ENCODE peak calls at places on chromosomes 11 and 22, in nine cellular contexts. One of them, this sample, is unnamed.
A peak's percentile ranks its signal among the peaks of the same experiment; 100 is the strongest.

GRCh38 chr11:111602865-111603632 is 800 bp downstream of the SIK2 start:
- DNase-seq in spleen: no peak
- DNase-seq in tibial artery: no peak
- DNase-seq in CD8-positive, alpha-beta T cell: no peak
- DNase-seq in suprapubic skin: peak; percentile 83
- DNase-seq in MG63: peak; percentile 4
- DNase-seq in pancreas: peak; percentile 42
- DNase-seq in HAP-1: peak; percentile 21
- DNase-seq in A673: peak; percentile 48
- DNase-seq in this sample: no peak

GRCh38 chr11:113730887-113731726 is 25.0 kb upstream of the TMPRSS5 start:
- DNase-seq in spleen: no peak
- DNase-seq in tibial artery: no peak
- DNase-seq in CD8-positive, alpha-beta T cell: no peak
- DNase-seq in suprapubic skin: no peak
- DNase-seq in MG63: peak; percentile 42
- DNase-seq in pancreas: no peak
- DNase-seq in HAP-1: peak; percentile 23
- DNase-seq in A673: peak; percentile 54
- DNase-seq in this sample: no peak

GRCh38 chr11:2743427-2744110 is 43.8 kb upstream of the KCNQ1OT1 start:
- DNase-seq in spleen: peak; percentile 69
- DNase-seq in tibial artery: no peak
- DNase-seq in CD8-positive, alpha-beta T cell: no peak
- DNase-seq in suprapubic skin: no peak
- DNase-seq in MG63: no peak
- DNase-seq in pancreas: no peak
- DNase-seq in HAP-1: no peak
- DNase-seq in A673: no peak
- DNase-seq in this sample: peak; percentile 7

GRCh38 chr22:22938672-22939536 is 51.3 kb downstream of the IGLL5 start:
- DNase-seq in spleen: no peak
- DNase-seq in tibial artery: no peak
- DNase-seq in CD8-positive, alpha-beta T cell: no peak
- DNase-seq in suprapubic skin: peak; percentile 35
- DNase-seq in MG63: no peak
- DNase-seq in pancreas: no peak
- DNase-seq in HAP-1: no peak
- DNase-seq in A673: no peak
- DNase-seq in this sample: no peak

GRCh38 chr11:97361812-97362378 is 972.1 kb downstream of the JRKL start:
- DNase-seq in spleen: no peak
- DNase-seq in tibial artery: no peak
- DNase-seq in CD8-positive, alpha-beta T cell: no peak
- DNase-seq in suprapubic skin: no peak
- DNase-seq in MG63: no peak
- DNase-seq in pancreas: no peak
- DNase-seq in HAP-1: no peak
- DNase-seq in A673: peak; percentile 10
- DNase-seq in this sample: no peak

GRCh38 chr11:7905549-7905948 is 25.5 kb downstream of the OR10A6 start:
- DNase-seq in spleen: no peak
- DNase-seq in tibial artery: no peak
- DNase-seq in CD8-positive, alpha-beta T cell: no peak
- DNase-seq in suprapubic skin: no peak
- DNase-seq in MG63: no peak
- DNase-seq in pancreas: no peak
- DNase-seq in HAP-1: no peak
- DNase-seq in A673: no peak
- DNase-seq in this sample: no peak

GRCh38 chr11:113296447-113297205 is 17.8 kb upstream of the TTC12 start:
- DNase-seq in spleen: no peak
- DNase-seq in tibial artery: no peak
- DNase-seq in CD8-positive, alpha-beta T cell: no peak
- DNase-seq in suprapubic skin: no peak
- DNase-seq in MG63: no peak
- DNase-seq in pancreas: no peak
- DNase-seq in HAP-1: no peak
- DNase-seq in A673: peak; percentile 83
- DNase-seq in this sample: no peak

GRCh38 chr11:78147807-78148206 is 8.4 kb upstream of the ALG8 start:
- DNase-seq in spleen: no peak
- DNase-seq in tibial artery: no peak
- DNase-seq in CD8-positive, alpha-beta T cell: no peak
- DNase-seq in suprapubic skin: no peak
- DNase-seq in MG63: no peak
- DNase-seq in pancreas: no peak
- DNase-seq in HAP-1: no peak
- DNase-seq in A673: no peak
- DNase-seq in this sample: no peak

GRCh38 chr11:106656646-106657045 is 361.6 kb downstream of the GUCY1A2 start:
- DNase-seq in spleen: no peak
- DNase-seq in tibial artery: no peak
- DNase-seq in CD8-positive, alpha-beta T cell: no peak
- DNase-seq in suprapubic skin: no peak
- DNase-seq in MG63: no peak
- DNase-seq in pancreas: no peak
- DNase-seq in HAP-1: no peak
- DNase-seq in A673: no peak
- DNase-seq in this sample: no peak

GRCh38 chr22:46347646-46348045 is 12.1 kb downstream of the TRMU start:
- DNase-seq in spleen: peak; percentile 38
- DNase-seq in tibial artery: no peak
- DNase-seq in CD8-positive, alpha-beta T cell: no peak
- DNase-seq in suprapubic skin: no peak
- DNase-seq in MG63: no peak
- DNase-seq in pancreas: no peak
- DNase-seq in HAP-1: no peak
- DNase-seq in A673: no peak
- DNase-seq in this sample: no peak

GRCh38 chr22:19943665-19944026 is 2.0 kb upstream of the TXNRD2 start:
- DNase-seq in spleen: no peak
- DNase-seq in tibial artery: no peak
- DNase-seq in CD8-positive, alpha-beta T cell: no peak
- DNase-seq in suprapubic skin: no peak
- DNase-seq in MG63: peak; percentile 72
- DNase-seq in pancreas: no peak
- DNase-seq in HAP-1: no peak
- DNase-seq in A673: peak; percentile 73
- DNase-seq in this sample: no peak

GRCh38 chr11:115912484-115912945 is 408.3 kb upstream of the CADM1 start:
- DNase-seq in spleen: no peak
- DNase-seq in tibial artery: no peak
- DNase-seq in CD8-positive, alpha-beta T cell: no peak
- DNase-seq in suprapubic skin: no peak
- DNase-seq in MG63: no peak
- DNase-seq in pancreas: no peak
- DNase-seq in HAP-1: no peak
- DNase-seq in A673: no peak
- DNase-seq in this sample: no peak

GRCh38 chr22:47398491-47398890 is 636.0 kb downstream of the TBC1D22A start:
- DNase-seq in spleen: peak; percentile 46
- DNase-seq in tibial artery: no peak
- DNase-seq in CD8-positive, alpha-beta T cell: no peak
- DNase-seq in suprapubic skin: no peak
- DNase-seq in MG63: no peak
- DNase-seq in pancreas: no peak
- DNase-seq in HAP-1: no peak
- DNase-seq in A673: no peak
- DNase-seq in this sample: no peak

GRCh38 chr22:47396515-47396914 is 634.1 kb downstream of the TBC1D22A start:
- DNase-seq in spleen: peak; percentile 50
- DNase-seq in tibial artery: no peak
- DNase-seq in CD8-positive, alpha-beta T cell: no peak
- DNase-seq in suprapubic skin: no peak
- DNase-seq in MG63: no peak
- DNase-seq in pancreas: no peak
- DNase-seq in HAP-1: no peak
- DNase-seq in A673: no peak
- DNase-seq in this sample: no peak

GRCh38 chr22:47396105-47396504 is 633.7 kb downstream of the TBC1D22A start:
- DNase-seq in spleen: peak; percentile 56
- DNase-seq in tibial artery: peak; percentile 10
- DNase-seq in CD8-positive, alpha-beta T cell: no peak
- DNase-seq in suprapubic skin: peak; percentile 40
- DNase-seq in MG63: no peak
- DNase-seq in pancreas: no peak
- DNase-seq in HAP-1: no peak
- DNase-seq in A673: no peak
- DNase-seq in this sample: no peak

GRCh38 chr22:47398921-47399790 is 636.7 kb downstream of the TBC1D22A start:
- DNase-seq in spleen: peak; percentile 44
- DNase-seq in tibial artery: no peak
- DNase-seq in CD8-positive, alpha-beta T cell: no peak
- DNase-seq in suprapubic skin: no peak
- DNase-seq in MG63: no peak
- DNase-seq in pancreas: no peak
- DNase-seq in HAP-1: no peak
- DNase-seq in A673: no peak
- DNase-seq in this sample: no peak

DNA sequence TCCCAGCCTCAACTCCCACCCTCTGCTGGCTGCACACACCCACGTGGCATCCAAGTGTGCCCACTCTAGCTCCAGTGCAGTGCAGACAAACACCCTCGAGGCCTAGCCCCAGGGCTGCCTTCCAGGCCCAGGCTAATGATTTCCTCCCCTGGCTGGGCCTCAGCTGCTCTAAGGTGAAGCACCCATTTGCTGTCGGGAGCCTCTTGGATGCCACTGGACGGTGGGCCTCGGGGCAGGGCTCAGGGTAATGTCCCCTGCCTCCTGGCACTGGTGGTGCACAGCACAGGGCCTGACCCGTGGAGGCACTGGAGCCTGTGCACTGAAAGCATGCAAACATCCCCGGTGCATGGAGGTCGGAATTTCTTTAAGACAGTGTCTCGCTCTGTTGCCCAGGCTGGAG is 635.2 kb downstream of the TBC1D22A start:
- DNase-seq in spleen: peak; percentile 59
- DNase-seq in tibial artery: no peak
- DNase-seq in CD8-positive, alpha-beta T cell: no peak
- DNase-seq in suprapubic skin: no peak
- DNase-seq in MG63: no peak
- DNase-seq in pancreas: no peak
- DNase-seq in HAP-1: no peak
- DNase-seq in A673: no peak
- DNase-seq in this sample: no peak
- H3K9me3 ChIP-seq in spleen: no peaks in the 10 kb centered on the region
- H3K9me3 ChIP-seq in tibial artery: no peaks in the 10 kb centered on the region
- H3K9me3 ChIP-seq in CD8-positive, alpha-beta T cell: no peaks in the 10 kb centered on the region
- H3K9me3 ChIP-seq in suprapubic skin: no peaks in the 10 kb centered on the region
- H3K9me3 ChIP-seq in MG63: no peaks in the 10 kb centered on the region
- H3K9me3 ChIP-seq in pancreas: no peaks in the 10 kb centered on the region
- H3K9me3 ChIP-seq in HAP-1: no peaks in the 10 kb centered on the region
- H3K9me3 ChIP-seq in A673: no peaks in the 10 kb centered on the region
- H3K9me3 ChIP-seq in this sample: no peaks in the 10 kb centered on the region

DNA sequence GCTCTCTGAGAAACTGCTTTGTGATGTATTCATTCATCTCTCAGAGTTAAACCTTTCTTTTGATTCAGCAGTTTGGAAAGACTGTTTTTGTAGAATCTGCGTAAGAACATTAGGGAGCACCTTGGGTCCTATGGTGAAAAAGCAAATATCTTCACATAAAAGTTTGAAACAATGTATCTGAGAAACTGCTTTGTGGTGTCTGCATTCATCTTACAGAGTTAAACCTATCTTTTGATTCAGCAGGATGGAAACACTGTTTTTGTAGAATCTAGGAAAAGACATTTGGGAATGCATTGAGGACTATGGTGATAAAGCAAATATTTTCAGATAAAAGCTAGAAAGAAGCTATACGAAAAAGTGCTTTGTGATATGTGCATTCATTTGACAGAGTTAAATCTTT is 361.3 kb downstream of the OR4C45 start:
- DNase-seq in spleen: no peak
- DNase-seq in tibial artery: no peak
- DNase-seq in CD8-positive, alpha-beta T cell: no peak
- DNase-seq in suprapubic skin: no peak
- DNase-seq in MG63: no peak
- DNase-seq in pancreas: no peak
- DNase-seq in HAP-1: no peak
- DNase-seq in A673: no peak
- DNase-seq in this sample: no peak
- H3K9me3 ChIP-seq in spleen: peaks cover 100% of the 10 kb centered on the region
- H3K9me3 ChIP-seq in tibial artery: peaks cover 3% of the 10 kb centered on the region
- H3K9me3 ChIP-seq in CD8-positive, alpha-beta T cell: peaks cover 8% of the 10 kb centered on the region
- H3K9me3 ChIP-seq in suprapubic skin: peaks cover 49% of the 10 kb centered on the region
- H3K9me3 ChIP-seq in MG63: peaks cover 30% of the 10 kb centered on the region
- H3K9me3 ChIP-seq in pancreas: no peaks in the 10 kb centered on the region
- H3K9me3 ChIP-seq in HAP-1: peaks cover 7% of the 10 kb centered on the region
- H3K9me3 ChIP-seq in A673: peaks cover 91% of the 10 kb centered on the region
- H3K9me3 ChIP-seq in this sample: peaks cover 9% of the 10 kb centered on the region

DNA sequence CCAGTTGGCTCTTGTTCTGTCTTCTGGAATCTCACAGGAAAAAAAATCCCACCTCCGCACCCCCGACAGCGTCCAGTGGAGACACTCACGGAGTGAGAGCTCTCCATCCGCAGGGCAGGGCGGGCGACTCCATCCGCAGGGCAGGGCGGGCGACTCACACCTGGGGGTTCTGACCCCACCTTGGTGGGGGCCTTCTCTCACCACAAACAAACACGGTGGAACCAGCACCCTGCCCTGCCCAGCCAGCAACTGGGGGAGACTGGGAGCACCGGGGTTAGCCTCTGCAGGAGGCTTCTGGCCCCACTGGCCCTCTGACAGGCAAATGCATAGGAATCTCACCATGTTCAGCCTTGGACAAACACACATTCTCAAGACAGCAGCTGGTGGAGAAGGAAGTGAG is 98.1 kb upstream of the B3GAT1 start:
- DNase-seq in spleen: no peak
- DNase-seq in tibial artery: peak; percentile 13
- DNase-seq in CD8-positive, alpha-beta T cell: no peak
- DNase-seq in suprapubic skin: peak; percentile 73
- DNase-seq in MG63: no peak
- DNase-seq in pancreas: no peak
- DNase-seq in HAP-1: no peak
- DNase-seq in A673: no peak
- DNase-seq in this sample: no peak
- H3K9me3 ChIP-seq in spleen: no peaks in the 10 kb centered on the region
- H3K9me3 ChIP-seq in tibial artery: no peaks in the 10 kb centered on the region
- H3K9me3 ChIP-seq in CD8-positive, alpha-beta T cell: no peaks in the 10 kb centered on the region
- H3K9me3 ChIP-seq in suprapubic skin: no peaks in the 10 kb centered on the region
- H3K9me3 ChIP-seq in MG63: no peaks in the 10 kb centered on the region
- H3K9me3 ChIP-seq in pancreas: no peaks in the 10 kb centered on the region
- H3K9me3 ChIP-seq in HAP-1: no peaks in the 10 kb centered on the region
- H3K9me3 ChIP-seq in A673: no peaks in the 10 kb centered on the region
- H3K9me3 ChIP-seq in this sample: no peaks in the 10 kb centered on the region

DNA sequence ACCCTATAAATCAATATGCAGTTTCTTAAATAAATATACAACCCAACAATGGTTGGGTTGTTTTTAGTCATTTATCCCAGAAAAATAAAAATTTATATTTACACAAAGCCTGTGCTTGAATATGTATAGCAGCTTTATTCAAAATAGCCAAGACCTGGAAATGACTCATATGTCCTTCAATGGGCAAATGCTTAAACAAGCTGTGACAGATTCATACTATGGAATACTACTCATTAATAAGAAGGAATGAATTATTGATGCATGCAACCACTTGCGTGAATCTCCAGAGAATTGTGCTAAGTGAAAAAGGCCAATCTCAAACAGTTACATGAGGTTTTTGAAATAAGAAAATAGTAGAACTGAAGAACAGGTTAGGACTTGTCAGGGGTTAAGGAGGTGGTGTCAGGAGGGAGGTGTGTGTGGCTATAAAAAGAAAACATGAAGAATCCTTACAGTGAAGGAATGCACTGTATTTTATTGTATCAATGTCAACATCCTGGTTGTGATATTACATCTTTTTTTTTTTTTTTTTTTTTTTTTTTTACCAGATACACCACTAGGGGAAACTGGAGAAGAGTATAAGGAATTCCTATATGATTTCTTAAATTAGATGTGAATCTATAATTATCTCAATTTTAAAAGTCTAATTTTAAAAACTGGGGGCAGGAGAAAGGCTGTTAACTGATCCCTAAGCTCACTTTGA is 82.4 kb upstream of the CD44 start:
- DNase-seq in spleen: no peak
- DNase-seq in tibial artery: no peak
- DNase-seq in CD8-positive, alpha-beta T cell: no peak
- DNase-seq in suprapubic skin: no peak
- DNase-seq in MG63: no peak
- DNase-seq in pancreas: no peak
- DNase-seq in HAP-1: no peak
- DNase-seq in A673: peak; percentile 60
- DNase-seq in this sample: no peak
- H3K9me3 ChIP-seq in spleen: no peaks in the 10 kb centered on the region
- H3K9me3 ChIP-seq in tibial artery: no peaks in the 10 kb centered on the region
- H3K9me3 ChIP-seq in CD8-positive, alpha-beta T cell: no peaks in the 10 kb centered on the region
- H3K9me3 ChIP-seq in suprapubic skin: no peaks in the 10 kb centered on the region
- H3K9me3 ChIP-seq in MG63: peaks cover 5% of the 10 kb centered on the region
- H3K9me3 ChIP-seq in pancreas: no peaks in the 10 kb centered on the region
- H3K9me3 ChIP-seq in HAP-1: no peaks in the 10 kb centered on the region
- H3K9me3 ChIP-seq in A673: no peaks in the 10 kb centered on the region
- H3K9me3 ChIP-seq in this sample: no peaks in the 10 kb centered on the region

This sample was measured in T-helper 17 cell.